ENCODE peak calls at places on chromosomes 12 and 14, in nine cellular contexts. E is body of pancreas, T is HL-60, C is astrocyte, M is GM20000, O is AG04450, X is cardiac fibroblast, F is tibial artery, K is activated B cell treated with CpG ODN at 0.5 μM for 24 hours. V is an unnamed sample.

GRCh38 chr12:93737457-93738198 is 60.5 kb downstream of the CRADD start:
- DNase-seq in E (no peak), T (no peak), C (no peak), M (no peak), O (no peak), X (no peak), F (no peak), K (no peak), V (no peak)

GRCh38 chr14:92951912-92952471 is 29.0 kb downstream of the CHGA start:
- DNase-seq in E (peak; percentile 84), T (peak; percentile 76), C (peak; percentile 12), M (peak; percentile 94), O (peak; percentile 18), X (peak; percentile 74), F (peak; percentile 88), K (peak; percentile 79), V (peak; percentile 68)

GRCh38 chr12:59077153-59077930 is 157.0 kb upstream of the LRIG3 start:
- DNase-seq in E (no peak), T (no peak), C (no peak), M (no peak), O (no peak), X (no peak), F (no peak), K (no peak), V (no peak)

GRCh38 chr14:91830777-91831176 is 36.6 kb downstream of the TC2N start:
- DNase-seq in E (peak; percentile 53), T (no peak), C (no peak), M (no peak), O (no peak), X (no peak), F (no peak), K (no peak), V (no peak)

GRCh38 chr14:34750670-34751069 is 36.3 kb upstream of the CFL2 start:
- DNase-seq in E (no peak), T (no peak), C (peak; percentile 68), M (no peak), O (peak; percentile 34), X (peak; percentile 81), F (no peak), K (no peak), V (no peak)

GRCh38 chr14:99047436-99048110 is 224.4 kb downstream of the BCL11B start:
- DNase-seq in E (no peak), T (no peak), C (peak; percentile 27), M (no peak), O (no peak), X (no peak), F (no peak), K (no peak), V (no peak)

GRCh38 chr12:50055831-50056628 is 1.4 kb upstream of the ASIC1 start:
- DNase-seq in E (peak; percentile 34), T (peak; percentile 55), C (no peak), M (peak; percentile 92), O (no peak), X (peak; percentile 54), F (no peak), K (peak; percentile 39), V (no peak)

GRCh38 chr14:65349100-65349499 is 63.4 kb upstream of the FUT8 start:
- DNase-seq in E (no peak), T (no peak), C (no peak), M (no peak), O (no peak), X (peak; percentile 71), F (no peak), K (no peak), V (no peak)

GRCh38 chr12:42237052-42237852 is 796 bp downstream of the YAF2 start:
- DNase-seq in E (peak; percentile 79), T (peak; percentile 82), C (peak; percentile 71), M (peak; percentile 91), O (no peak), X (peak; percentile 79), F (peak; percentile 82), K (peak; percentile 69), V (peak; percentile 75)

GRCh38 chr12:106289196-106289681 is 13.3 kb upstream of the TCP11L2 start:
- DNase-seq in E (no peak), T (no peak), C (peak; percentile 56), M (no peak), O (no peak), X (peak; percentile 61), F (no peak), K (no peak), V (no peak)

GRCh38 chr12:79128956-79129355 is 264.4 kb downstream of the SYT1 start:
- DNase-seq in E (no peak), T (no peak), C (peak; percentile 52), M (no peak), O (no peak), X (peak; percentile 7), F (no peak), K (no peak), V (no peak)

GRCh38 chr14:53955671-53956426 is 776 bp downstream of the BMP4 start:
- DNase-seq in E (no peak), T (no peak), C (peak; percentile 34), M (peak; percentile 50), O (no peak), X (no peak), F (peak; percentile 88), K (no peak), V (no peak)

GRCh38 chr14:95101736-95102677 is 55.3 kb downstream of the DICER1 start:
- DNase-seq in E (no peak), T (no peak), C (no peak), M (no peak), O (no peak), X (no peak), F (no peak), K (no peak), V (no peak)

GRCh38 chr14:57769863-57770523 is 95.9 kb downstream of the SLC35F4 start:
- DNase-seq in E (no peak), T (no peak), C (no peak), M (no peak), O (no peak), X (no peak), F (no peak), K (no peak), V (no peak)

GRCh38 chr14:30580616-30581282 is 21.8 kb downstream of the G2E3 start:
- DNase-seq in E (no peak), T (no peak), C (peak; percentile 29), M (no peak), O (no peak), X (no peak), F (no peak), K (no peak), V (no peak)

GRCh38 chr14:64503434-64504309 is at the start of gene ZBTB25:
- DNase-seq in E (peak; percentile 86), T (peak; percentile 79), C (peak; percentile 87), M (peak; percentile 92), O (peak; percentile 78), X (peak; percentile 91), F (peak; percentile 95), K (peak; percentile 91), V (peak; percentile 97)

GRCh38 chr14:23694085-23694975 is 58.2 kb downstream of the DHRS2 start:
- DNase-seq in E (no peak), T (peak; percentile 67), C (no peak), M (no peak), O (no peak), X (peak; percentile 49), F (no peak), K (no peak), V (no peak)

GRCh38 chr12:130026608-130027176 is 122.9 kb upstream of the TMEM132D start:
- DNase-seq in E (peak; percentile 51), T (peak; percentile 18), C (no peak), M (peak; percentile 58), O (no peak), X (peak; percentile 14), F (no peak), K (no peak), V (no peak)

GRCh38 chr12:6267007-6267721 is 43.3 kb upstream of the PLEKHG6 start:
- DNase-seq in E (no peak), T (no peak), C (peak; percentile 71), M (no peak), O (no peak), X (peak; percentile 19), F (no peak), K (no peak), V (no peak)
- TF ChIP-seq CTCF in E (no peak), T (no peak), C (no peak), M (no peak), O (no peak), X (no peak), F (no peak), K (no peak), V (no peak)

GRCh38 chr12:103997277-103997900 is 31.7 kb downstream of the TDG start:
- DNase-seq in E (no peak), T (no peak), C (peak; percentile 39), M (no peak), O (no peak), X (peak; percentile 23), F (no peak), K (no peak), V (no peak)
- TF ChIP-seq CTCF in E (no peak), T (no peak), C (no peak), M (no peak), O (no peak), X (no peak), F (no peak), K (no peak), V (no peak)

GRCh38 chr14:72173038-72173720 is 240.9 kb downstream of the RGS6 start:
- DNase-seq in E (no peak), T (no peak), C (no peak), M (no peak), O (no peak), X (no peak), F (no peak), K (no peak), V (no peak)
- TF ChIP-seq CTCF in E (no peak), T (no peak), C (no peak), M (no peak), O (no peak), X (no peak), F (no peak), K (no peak), V (no peak)

GRCh38 chr14:100523536-100524025 is 63.6 kb downstream of the BEGAIN start:
- DNase-seq in E (no peak), T (no peak), C (no peak), M (no peak), O (no peak), X (no peak), F (no peak), K (no peak), V (no peak)

GRCh38 chr14:100525615-100526014 is 61.6 kb downstream of the BEGAIN start:
- DNase-seq in E (no peak), T (no peak), C (no peak), M (no peak), O (no peak), X (no peak), F (peak; percentile 48), K (no peak), V (no peak)

GRCh38 chr14:100524233-100524932 is 62.8 kb downstream of the BEGAIN start:
- DNase-seq in E (no peak), T (no peak), C (no peak), M (no peak), O (no peak), X (no peak), F (no peak), K (no peak), V (no peak)

GRCh38 chr14:100526057-100526456 is 61.2 kb downstream of the BEGAIN start:
- DNase-seq in E (no peak), T (no peak), C (no peak), M (no peak), O (no peak), X (no peak), F (no peak), K (no peak), V (no peak)

DNA sequence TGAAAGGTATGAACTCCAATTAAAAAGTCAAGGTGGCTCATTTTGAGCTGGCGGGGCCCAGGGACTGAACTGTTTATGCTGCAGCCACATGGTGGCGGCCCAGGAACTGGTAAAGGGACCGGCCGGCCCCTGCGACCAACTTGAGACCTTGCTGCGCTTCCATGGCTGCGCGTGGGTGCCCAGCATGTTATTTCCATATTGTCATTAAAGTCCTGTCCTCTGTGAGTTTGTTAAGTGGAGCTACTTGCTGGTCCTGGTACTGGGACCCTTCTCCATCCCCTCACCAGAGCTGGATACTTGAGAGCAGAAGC is 62.3 kb downstream of the BEGAIN start:
- DNase-seq in E (peak; percentile 81), T (peak; percentile 37), C (no peak), M (peak; percentile 31), O (no peak), X (peak; percentile 19), F (peak; percentile 60), K (no peak), V (no peak)
- TF ChIP-seq CTCF in E (peak; percentile 82), T (peak; percentile 7), C (peak; percentile 34), M (no peak), O (peak; percentile 42), X (no peak), F (no peak), K (no peak), V (no peak)